ENCODE peak calls at places on chromosomes 3 and 15, in ten cellular contexts. F, N, Y, E, Q, D, B, M, W and T are unnamed samples.

GRCh38 chr15:53917109-53917508 is 61.1 kb upstream of the UNC13C start:
- DNase-seq in F (no peak), N (no peak), E (no peak), M (no peak), D (no peak), Y (no peak), Q (no peak), W (no peak), B (no peak), T (no peak)

GRCh38 chr3:66567066-66567465 is 66.2 kb upstream of the LRIG1 start:
- DNase-seq in B (no peak), N (peak; percentile 90), Q (no peak), D (no peak), E (no peak), Y (no peak), W (no peak), F (no peak), M (peak; percentile 86), T (no peak)

GRCh38 chr3:50174517-50174895 is 16.9 kb upstream of the GNAT1 start:
- DNase-seq in B (no peak), W (no peak), Q (peak; percentile 43), F (no peak), D (no peak), Y (no peak), M (no peak), N (no peak), E (no peak), T (no peak)

GRCh38 chr3:110743202-110743601 is 328.4 kb upstream of the NECTIN3 start:
- DNase-seq in W (peak; percentile 21), F (no peak), M (no peak), E (no peak), D (no peak), Y (no peak), N (no peak), Q (no peak), B (no peak), T (no peak)

GRCh38 chr3:88142094-88142624 is 7.6 kb upstream of the C3orf38 start:
- DNase-seq in W (no peak), D (peak; percentile 47), Q (no peak), M (no peak), F (no peak), Y (no peak), B (no peak), N (peak; percentile 34), E (peak; percentile 26), T (peak; percentile 66)

GRCh38 chr3:168239287-168239686 is 143.6 kb upstream of the GOLIM4 start:
- DNase-seq in N (no peak), F (no peak), Y (no peak), W (no peak), Q (no peak), B (no peak), D (no peak), M (no peak), E (no peak), T (no peak)

GRCh38 chr3:33624756-33625155 is 93.3 kb downstream of the CLASP2 start:
- DNase-seq in D (no peak), N (no peak), W (no peak), E (peak; percentile 30), Q (no peak), F (no peak), B (no peak), Y (no peak), M (no peak), T (no peak)

GRCh38 chr15:66723826-66724731 is 22.0 kb downstream of the SMAD6 start:
- DNase-seq in E (no peak), N (no peak), W (no peak), Y (no peak), D (peak; percentile 57), M (peak; percentile 25), B (no peak), F (no peak), Q (no peak), T (peak; percentile 85)

GRCh38 chr15:76381366-76381765 is 44.8 kb downstream of the ISL2 start:
- DNase-seq in W (no peak), N (no peak), B (no peak), D (no peak), F (no peak), M (no peak), Q (no peak), Y (no peak), E (no peak), T (no peak)

GRCh38 chr3:62355703-62356102 is 17.6 kb downstream of the FEZF2 start:
- DNase-seq in B (no peak), M (no peak), D (no peak), Y (no peak), W (no peak), Q (no peak), F (no peak), N (no peak), E (no peak), T (no peak)

GRCh38 chr3:71478568-71478967 is 105.0 kb downstream of the FOXP1 start:
- DNase-seq in W (no peak), D (no peak), M (no peak), N (no peak), B (no peak), Q (no peak), F (no peak), Y (no peak), E (no peak), T (no peak)

GRCh38 chr15:47961401-47962090 is 159.2 kb upstream of the SLC24A5 start:
- DNase-seq in N (no peak), D (no peak), M (no peak), F (no peak), E (no peak), Y (no peak), B (no peak), Q (no peak), W (no peak), T (no peak)

GRCh38 chr15:44286814-44287555 is 1.5 kb upstream of the GOLM2 start:
- DNase-seq in D (no peak), F (peak; percentile 15), W (no peak), N (no peak), Y (no peak), B (no peak), M (no peak), Q (no peak), E (peak; percentile 15), T (no peak)
- H3K4me3 ChIP-seq in D (peak overlapping the region; percentile 89), F (peak overlapping the region; percentile 99), W (peak overlapping the region; percentile 79), N (peak overlapping the region; percentile 64), Y (peak overlapping the region; percentile 90), B (peak overlapping the region; percentile 79), M (peak overlapping the region; percentile 87), Q (no peak overlapping the region), E (peak overlapping the region; percentile 97), T (peak overlapping the region; percentile 95)

GRCh38 chr15:68430471-68431036 is 1.4 kb downstream of the ITGA11 start:
- DNase-seq in F (no peak), D (no peak), Q (no peak), M (no peak), B (no peak), Y (peak; percentile 1), N (no peak), W (no peak), E (no peak), T (no peak)
- H3K4me3 ChIP-seq in F (no peak overlapping the region), D (peak overlapping the region; percentile 99), Q (no peak overlapping the region), M (peak overlapping the region; percentile 83), B (peak overlapping the region; percentile 42), Y (peak overlapping the region; percentile 63), N (peak overlapping the region; percentile 71), W (peak overlapping the region; percentile 76), E (no peak overlapping the region), T (peak overlapping the region; percentile 56)

GRCh38 chr15:89370120-89371077 is 35.8 kb upstream of the POLG start:
- DNase-seq in N (no peak), W (peak; percentile 88), M (no peak), D (no peak), B (no peak), F (no peak), Q (no peak), Y (no peak), E (no peak), T (no peak)
- H3K4me3 ChIP-seq in N (no peak overlapping the region), W (peak overlapping the region; percentile 48), M (no peak overlapping the region), D (no peak overlapping the region), B (peak overlapping the region; percentile 54), F (no peak overlapping the region), Q (no peak overlapping the region), Y (peak overlapping the region; percentile 44), E (no peak overlapping the region), T (no peak overlapping the region)

GRCh38 chr3:129602730-129603560 is 3.5 kb downstream of the PLXND1 start:
- DNase-seq in M (peak; percentile 93), N (peak; percentile 87), B (no peak), D (peak; percentile 94), W (peak; percentile 74), Y (peak; percentile 88), Q (no peak), F (no peak), E (peak; percentile 94), T (peak; percentile 99)
- H3K4me3 ChIP-seq in M (peak overlapping the region; percentile 88), N (peak overlapping the region; percentile 68), B (peak overlapping the region; percentile 78), D (peak overlapping the region; percentile 82), W (no peak overlapping the region), Y (peak overlapping the region; percentile 76), Q (no peak overlapping the region), F (no peak overlapping the region), E (no peak overlapping the region), T (peak overlapping the region; percentile 80)

DNA sequence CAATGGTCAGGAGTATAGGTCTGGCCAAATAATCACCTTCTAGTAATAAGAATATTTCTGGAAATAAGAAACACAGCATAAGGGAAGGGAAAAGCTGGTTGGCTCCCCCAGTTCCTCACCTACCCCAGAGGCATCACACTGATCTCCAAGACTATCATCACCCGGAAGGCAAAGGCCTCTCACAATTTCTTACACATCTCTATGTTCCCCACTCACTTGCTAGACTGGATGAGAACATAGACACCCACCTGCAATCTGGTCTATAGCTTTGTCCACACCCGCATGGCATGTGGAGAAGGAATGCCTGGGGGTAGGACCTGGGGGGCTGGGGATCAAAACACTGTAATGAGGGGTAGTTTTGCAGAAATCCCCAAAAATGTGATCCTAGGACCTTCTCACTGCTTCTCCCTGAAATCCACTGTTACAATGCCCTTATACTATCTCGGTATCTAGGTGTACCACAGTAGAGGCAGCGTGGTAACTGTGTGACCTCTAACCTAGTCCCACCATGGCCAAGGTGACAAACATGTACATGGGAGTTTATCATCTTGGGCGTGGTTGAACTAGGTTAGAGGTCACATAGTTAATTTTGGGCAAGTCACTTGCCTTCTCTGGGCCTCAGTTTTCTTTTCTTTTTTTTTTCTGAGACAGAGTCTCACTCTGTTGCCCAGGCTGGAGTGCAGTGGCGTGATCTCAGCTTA is 29.5 kb upstream of the NRROS start:
- DNase-seq in W (no peak), E (no peak), Y (no peak), D (no peak), B (no peak), M (no peak), F (no peak), Q (no peak), N (no peak), T (no peak)
- H3K4me3 ChIP-seq in W (no peak overlapping the region), E (no peak overlapping the region), Y (no peak overlapping the region), D (no peak overlapping the region), B (no peak overlapping the region), M (no peak overlapping the region), F (no peak overlapping the region), Q (no peak overlapping the region), N (no peak overlapping the region), T (no peak overlapping the region)